ENCODE peak calls at places on chromosomes 12 and 14, in four cellular contexts. G, D, M and B are unnamed samples.

GRCh38 chr14:71722885-71723284 is 209.3 kb upstream of the RGS6 start:
- DNase-seq in G (no peak), D (no peak), M (no peak), B (no peak)

GRCh38 chr12:81450920-81451739 is 308.0 kb downstream of the PPFIA2 start:
- DNase-seq in G (peak), D (peak), M (peak), B (peak)

GRCh38 chr14:51328089-51328941 is 88.3 kb downstream of the TMX1 start:
- DNase-seq in G (no peak), D (no peak), M (no peak), B (no peak)

GRCh38 chr14:93893550-93894329 is 33.4 kb upstream of the FAM181A start:
- DNase-seq in G (no peak), D (no peak), M (no peak), B (peak)

GRCh38 chr14:71521238-71521637 is 411.0 kb upstream of the RGS6 start:
- DNase-seq in G (no peak), D (no peak), M (no peak), B (no peak)

GRCh38 chr14:75995372-75996041 is 9.9 kb downstream of the IFT43 start:
- DNase-seq in G (no peak), D (no peak), M (no peak), B (no peak)

GRCh38 chr12:54004063-54004840 is 4.3 kb downstream of the HOXC9 start:
- DNase-seq in G (no peak), D (no peak), M (no peak), B (no peak)

GRCh38 chr12:130933269-130933995 is 20.3 kb upstream of the ADGRD1 start:
- DNase-seq in G (no peak), D (no peak), M (no peak), B (no peak)

GRCh38 chr14:95140060-95140858 is 17.1 kb downstream of the DICER1 start:
- DNase-seq in G (no peak), D (no peak), M (no peak), B (no peak)

GRCh38 chr14:95138876-95139275 is 18.5 kb downstream of the DICER1 start:
- DNase-seq in G (no peak), D (no peak), M (no peak), B (no peak)

GRCh38 chr14:95136631-95137030 is 20.7 kb downstream of the DICER1 start:
- DNase-seq in G (no peak), D (no peak), M (no peak), B (no peak)

GRCh38 chr14:95137164-95137803 is 20.0 kb downstream of the DICER1 start:
- DNase-seq in G (no peak), D (no peak), M (no peak), B (no peak)

GRCh38 chr14:95137804-95138167 is 19.5 kb downstream of the DICER1 start:
- DNase-seq in G (no peak), D (no peak), M (no peak), B (no peak)
- TF ChIP-seq FOSL1 in G (no peak), D (no peak), M (no peak), B (no peak)

GRCh38 chr14:35384386-35385041 is 20.0 kb downstream of the NFKBIA start:
- DNase-seq in G (peak), D (no peak), M (no peak), B (no peak)
- H3K9ac ChIP-seq in G (peak), D (no peak), M (peak), B (no peak)

GRCh38 chr12:72380441-72380840 is 108.3 kb downstream of the TRHDE start:
- DNase-seq in G (no peak), D (no peak), M (no peak), B (no peak)
- TF ChIP-seq POLR2A in G (no peak), D (no peak), M (no peak), B (no peak)

DNA sequence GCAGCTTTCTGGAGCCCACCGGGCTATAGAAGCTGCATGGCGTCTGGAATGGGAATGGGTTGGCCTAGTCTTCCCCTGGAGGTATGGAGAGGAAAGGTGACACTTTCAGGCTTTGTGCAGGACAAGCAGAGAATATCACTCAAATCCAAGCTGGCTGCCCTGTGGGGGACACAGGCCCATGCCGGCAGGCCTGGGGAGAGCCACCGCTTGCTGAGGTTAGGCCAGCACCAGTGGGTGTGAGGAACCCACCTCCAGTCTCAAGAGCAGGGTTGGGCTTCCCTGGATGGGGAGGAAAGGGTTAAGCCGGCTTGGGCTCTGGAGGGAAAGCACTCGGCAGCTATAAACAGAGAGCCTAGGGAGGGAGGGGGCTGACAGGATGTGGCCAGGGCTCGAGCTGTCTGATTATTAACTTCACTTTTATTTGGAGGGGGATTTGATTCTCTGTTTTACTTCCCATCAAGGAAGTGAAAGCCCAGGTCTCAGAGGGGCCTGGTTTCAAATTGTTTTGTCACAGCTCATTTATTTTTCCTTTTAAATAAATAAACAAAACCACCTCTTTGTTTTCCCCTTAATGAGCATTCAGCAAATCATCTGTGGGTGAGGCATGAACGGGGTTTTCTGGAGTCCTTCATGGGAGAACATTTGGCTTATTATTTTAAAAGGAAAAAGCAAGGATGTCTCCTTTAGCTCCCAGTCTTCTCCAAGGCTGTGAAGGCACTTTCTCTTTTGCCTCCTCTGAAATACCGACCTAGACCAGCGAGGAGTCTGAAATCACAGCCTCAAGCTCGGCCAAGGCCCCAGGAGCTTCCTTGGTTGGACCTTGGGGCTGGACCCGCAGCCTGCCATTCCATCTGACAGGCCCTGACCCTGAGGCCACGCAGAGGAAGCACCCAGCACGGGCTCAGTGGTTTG is 21.8 kb upstream of the ZFP36L1 start:
- DNase-seq in G (peak), D (no peak), M (no peak), B (no peak)
- TF ChIP-seq FOSL1 in G (no peak), D (no peak), M (no peak), B (no peak)

DNA sequence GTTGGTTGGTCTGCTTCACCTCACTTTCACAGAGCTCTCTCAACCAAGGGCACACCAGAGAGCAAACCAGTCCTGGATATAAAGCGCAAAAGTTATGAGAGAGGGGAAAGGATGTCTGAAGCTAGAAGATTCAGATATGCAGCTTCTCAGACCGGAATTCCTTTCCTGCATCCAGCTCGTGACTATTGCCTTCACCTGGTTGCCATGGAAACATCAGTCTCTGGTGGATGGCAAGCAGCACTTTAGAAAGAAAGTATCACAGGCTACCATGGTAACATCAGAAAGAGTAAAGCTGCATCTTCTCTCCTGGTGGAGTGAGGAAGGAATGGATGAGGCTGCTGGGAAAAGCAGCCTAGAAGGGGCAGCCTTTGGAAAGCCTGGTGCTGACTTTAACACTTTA is 13.7 kb downstream of the REM2 start:
- DNase-seq in G (no peak), D (no peak), M (no peak), B (no peak)
- H3K9ac ChIP-seq in G (no peak), D (no peak), M (no peak), B (no peak)

DNA sequence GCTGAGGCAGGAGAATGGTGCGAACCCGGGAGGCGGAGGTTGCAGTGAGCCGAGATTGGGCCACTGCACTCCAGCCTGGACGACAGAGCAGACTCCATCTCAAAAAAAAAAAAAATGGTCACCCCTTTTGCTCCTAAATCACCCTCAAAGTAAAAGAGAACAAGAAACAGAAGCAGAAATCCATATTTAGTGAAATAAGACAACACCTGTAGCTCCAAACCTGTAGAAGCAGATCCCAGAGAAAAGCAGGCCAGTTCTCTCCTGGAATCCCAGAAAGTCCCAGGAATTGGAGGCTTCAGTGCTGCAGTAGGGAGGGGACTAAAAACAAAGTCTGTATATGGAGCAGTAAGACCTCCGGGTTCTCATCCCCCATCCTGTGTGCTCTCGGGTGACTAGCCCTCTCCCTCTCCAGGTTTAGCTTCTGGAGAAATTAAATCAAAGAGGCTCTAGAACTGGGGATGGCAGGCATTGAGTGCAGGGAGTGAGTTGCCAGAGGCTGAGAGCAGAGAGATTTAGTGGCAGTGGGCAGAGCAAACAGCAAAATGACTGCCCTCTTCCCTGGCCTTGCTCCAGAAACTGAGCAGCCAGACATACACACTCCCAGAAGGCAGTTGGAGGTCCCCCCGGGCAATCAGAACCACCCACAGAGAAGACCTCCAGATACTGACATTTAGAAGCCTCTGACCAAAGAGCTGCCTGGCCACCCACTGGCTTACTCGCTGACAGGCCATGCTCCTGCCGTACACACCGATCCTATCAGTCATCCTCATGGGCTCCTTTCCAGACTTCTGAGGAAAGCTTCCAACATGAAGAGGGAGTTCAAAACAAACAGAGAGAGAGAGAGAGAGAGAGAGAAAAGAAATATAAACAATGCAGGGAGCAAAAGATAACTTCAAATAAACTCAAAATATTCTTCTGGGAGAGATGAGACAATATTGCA is 6.3 kb upstream of the MLXIP start:
- DNase-seq in G (no peak), D (no peak), M (no peak), B (no peak)
- TF ChIP-seq POLR2A in G (no peak), D (no peak), M (peak), B (no peak)

DNA sequence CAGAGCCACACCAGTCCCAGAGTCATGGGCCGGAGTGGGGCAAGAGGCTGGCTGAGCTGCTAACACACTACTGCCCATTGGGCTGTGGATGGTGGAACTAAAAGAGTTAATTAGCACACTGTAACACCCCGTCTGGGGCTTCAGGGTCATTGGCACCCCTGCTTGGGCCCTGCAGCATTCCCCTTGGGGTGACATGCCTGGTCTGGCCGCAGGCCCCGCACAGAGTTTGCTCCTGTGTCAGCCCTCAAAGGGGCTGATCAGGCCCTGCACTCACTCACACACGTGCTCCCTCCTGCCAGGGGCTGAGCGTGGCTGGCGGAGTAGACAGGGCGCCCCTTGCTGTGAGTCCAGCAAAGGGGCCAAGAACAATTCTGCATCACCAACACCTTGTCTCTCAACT is 1499.6 kb upstream of the TMEM132C start:
- DNase-seq in G (no peak), D (no peak), M (no peak), B (no peak)
- TF ChIP-seq FOSL1 in G (no peak), D (no peak), M (no peak), B (no peak)